ENCODE peak calls at places on chromosomes 2 and 18, in four cellular contexts. P is T-helper 9 cell, K is GM04504, L is mucosa of gallbladder. X is an unnamed sample.

GRCh38 chr18:1296237-1296636 is 391.6 kb downstream of the ADCYAP1 start:
- DNase-seq in P (no peak), K (no peak), L (no peak), X (no peak)

GRCh38 chr2:229485782-229486181 is 214.7 kb upstream of the PID1 start:
- DNase-seq in P (no peak), K (no peak), L (no peak), X (no peak)

GRCh38 chr2:1272835-1273234 is 140.4 kb upstream of the TPO start:
- DNase-seq in P (no peak), K (no peak), L (no peak), X (no peak)

GRCh38 chr2:74886251-74886650 is 52.3 kb downstream of the HK2 start:
- DNase-seq in P (no peak), K (no peak), L (no peak), X (no peak)

GRCh38 chr2:86037141-86037794 is 68.4 kb downstream of the POLR1A start:
- DNase-seq in P (peak), K (peak), L (peak), X (no peak)

GRCh38 chr2:72145658-72146329 is 1.9 kb downstream of the CYP26B1 start:
- DNase-seq in P (no peak), K (no peak), L (peak), X (no peak)

GRCh38 chr2:12547771-12548170 is 169.0 kb upstream of the TRIB2 start:
- DNase-seq in P (no peak), K (no peak), L (no peak), X (no peak)

GRCh38 chr2:67066782-67067181 is 330.4 kb upstream of the ETAA1 start:
- DNase-seq in P (no peak), K (no peak), L (no peak), X (no peak)

GRCh38 chr2:11292464-11293255 is 51.8 kb downstream of the ROCK2 start:
- DNase-seq in P (no peak), K (peak), L (no peak), X (no peak)

GRCh38 chr2:199463000-199463692 is 5.4 kb upstream of the SATB2 start:
- DNase-seq in P (no peak), K (no peak), L (no peak), X (peak)

GRCh38 chr2:66509326-66509811 is 74.4 kb downstream of the MEIS1 start:
- DNase-seq in P (no peak), K (no peak), L (no peak), X (no peak)

GRCh38 chr18:61333746-61334490 is 688 bp downstream of the CDH20 start:
- DNase-seq in P (no peak), K (no peak), L (no peak), X (no peak)

GRCh38 chr18:23587220-23587642 is 925 bp upstream of the NPC1 start:
- DNase-seq in P (no peak), K (no peak), L (no peak), X (no peak)

GRCh38 chr2:124316875-124317605 is 292.0 kb downstream of the CNTNAP5 start:
- DNase-seq in P (no peak), K (no peak), L (no peak), X (no peak)

GRCh38 chr2:165874445-165875039 is 79.0 kb downstream of the TTC21B start:
- DNase-seq in P (no peak), K (no peak), L (peak), X (peak)

GRCh38 chr2:201984800-201985525 is 48.7 kb upstream of the FZD7 start:
- DNase-seq in P (no peak), K (no peak), L (peak), X (no peak)

GRCh38 chr2:62760555-62760954 is 55.0 kb downstream of the EHBP1 start:
- DNase-seq in P (no peak), K (peak), L (no peak), X (no peak)

GRCh38 chr2:70553334-70553583 is 367 bp downstream of the TGFA start:
- DNase-seq in P (no peak), K (no peak), L (peak), X (no peak)

GRCh38 chr2:26840937-26841610 is 6.9 kb upstream of the DPYSL5 start:
- DNase-seq in P (no peak), K (no peak), L (no peak), X (no peak)

GRCh38 chr18:58536534-58537271 is 92.2 kb downstream of the ALPK2 start:
- DNase-seq in P (no peak), K (no peak), L (no peak), X (no peak)

GRCh38 chr2:170475878-170476277 is 239.3 kb upstream of the SP5 start:
- DNase-seq in P (no peak), K (no peak), L (peak), X (no peak)

GRCh38 chr2:120935339-120936313 is 200.0 kb downstream of the GLI2 start:
- DNase-seq in P (no peak), K (no peak), L (no peak), X (peak)